ENCODE peak calls at places on chromosomes 1 and 21, in four cellular contexts. A is body of pancreas, M is left ventricle myocardium inferior, S is stomach. D is an unnamed sample.

GRCh38 chr1:172040466-172040865 is 199.2 kb downstream of the DNM3 start:
- DNase-seq in S (no peak), A (no peak), M (no peak), D (no peak)

GRCh38 chr1:62076286-62076685 is 118.4 kb upstream of the L1TD1 start:
- DNase-seq in S (no peak), A (no peak), M (no peak), D (no peak)

GRCh38 chr21:44337941-44338895 is 972 bp downstream of the CFAP410 start:
- DNase-seq in M (peak; percentile 61), S (peak; percentile 66), A (peak; percentile 70), D (peak; percentile 73)

GRCh38 chr1:84298336-84298687 is 3.2 kb upstream of the SAMD13 start:
- DNase-seq in A (peak; percentile 55), S (peak; percentile 62), M (peak; percentile 66), D (peak; percentile 76)

GRCh38 chr1:239436286-239436685 is 49.9 kb downstream of the CHRM3 start:
- DNase-seq in A (no peak), S (no peak), M (no peak), D (no peak)

GRCh38 chr1:31836638-31837037 is 20.8 kb upstream of the SPOCD1 start:
- DNase-seq in A (no peak), S (no peak), M (no peak), D (no peak)

GRCh38 chr1:6614019-6614952 is 755 bp downstream of the PHF13 start:
- DNase-seq in M (peak; percentile 63), A (peak; percentile 54), S (peak; percentile 52), D (peak; percentile 54)

GRCh38 chr1:226034482-226034881 is 28.0 kb upstream of the H3-3A start:
- DNase-seq in A (peak; percentile 32), S (peak; percentile 68), M (peak; percentile 83), D (peak; percentile 23)

GRCh38 chr1:218760601-218761570 is 412.8 kb upstream of the LYPLAL1 start:
- DNase-seq in S (no peak), A (no peak), M (no peak), D (no peak)

GRCh38 chr1:24635195-24635843 is 7.8 kb upstream of the SRRM1 start:
- DNase-seq in A (no peak), M (no peak), S (no peak), D (no peak)

GRCh38 chr1:225026701-225027100 is 97.2 kb downstream of the DNAH14 start:
- DNase-seq in S (no peak), M (no peak), A (no peak), D (no peak)

GRCh38 chr1:226121587-226122400 is 59.3 kb downstream of the H3-3A start:
- DNase-seq in A (peak; percentile 69), M (peak; percentile 66), S (peak; percentile 72), D (peak; percentile 62)

GRCh38 chr1:38222906-38223305 is 176.3 kb upstream of the POU3F1 start:
- DNase-seq in S (no peak), A (no peak), M (no peak), D (no peak)

GRCh38 chr1:119101563-119101962 is 38.9 kb downstream of the WARS2 start:
- DNase-seq in S (no peak), A (no peak), M (no peak), D (no peak)

GRCh38 chr1:164977561-164977960 is 379.0 kb downstream of the LMX1A start:
- DNase-seq in S (no peak), M (no peak), A (no peak), D (no peak)

GRCh38 chr1:214584805-214585766 is 17.9 kb upstream of the CENPF start:
- DNase-seq in S (no peak), A (no peak), M (no peak), D (no peak)

GRCh38 chr1:91622586-91622985 is 121.9 kb downstream of the CDC7 start:
- DNase-seq in M (peak; percentile 33), S (no peak), A (peak; percentile 52), D (peak; percentile 91)

GRCh38 chr1:203325418-203326091 is 20.2 kb downstream of the BTG2 start:
- DNase-seq in M (peak; percentile 83), S (peak; percentile 86), A (peak; percentile 57), D (peak; percentile 95)

GRCh38 chr1:172781513-172782140 is 122.7 kb downstream of the FASLG start:
- DNase-seq in A (no peak), S (no peak), M (no peak), D (no peak)

GRCh38 chr1:198986041-198986440 is 347.2 kb downstream of the PTPRC start:
- DNase-seq in M (no peak), A (no peak), S (no peak), D (no peak)

GRCh38 chr1:45929257-45929687 is 125.9 kb downstream of the MAST2 start:
- DNase-seq in M (no peak), S (no peak), A (no peak), D (no peak)

GRCh38 chr21:41766883-41767605 is at the start of gene RIPK4:
- DNase-seq in M (no peak), S (peak; percentile 92), A (peak; percentile 94), D (peak; percentile 87)

GRCh38 chr1:203668401-203668800 is 41.8 kb downstream of the ATP2B4 start:
- DNase-seq in M (no peak), A (no peak), S (no peak), D (peak; percentile 79)

GRCh38 chr1:200373811-200374231 is 36.0 kb downstream of the ZNF281 start:
- DNase-seq in M (no peak), S (no peak), A (no peak), D (no peak)

GRCh38 chr1:236110137-236110536 is 32.2 kb upstream of the GPR137B start:
- DNase-seq in A (no peak), S (no peak), M (no peak), D (no peak)

GRCh38 chr1:66777846-66778245 is 23.2 kb downstream of the INSL5 start:
- DNase-seq in M (no peak), A (no peak), S (no peak), D (no peak)

GRCh38 chr1:150476754-150477153 is 10.5 kb upstream of the TARS2 start:
- DNase-seq in M (no peak), A (no peak), S (no peak), D (no peak)

GRCh38 chr1:89723863-89724262 is 90.9 kb downstream of the LRRC8C start:
- DNase-seq in A (no peak), S (no peak), M (peak; percentile 59), D (no peak)

GRCh38 chr21:41681336-41681801 is 85.5 kb downstream of the RIPK4 start:
- DNase-seq in S (peak; percentile 80), M (no peak), A (peak; percentile 48), D (no peak)

GRCh38 chr1:42735056-42735455 is 5.0 kb downstream of the CLDN19 start:
- DNase-seq in A (no peak), S (no peak), M (no peak), D (no peak)

GRCh38 chr1:118154220-118154619 is 30.8 kb downstream of the SPAG17 start:
- DNase-seq in M (no peak), A (no peak), S (no peak), D (no peak)

GRCh38 chr1:7616076-7616833 is 154.8 kb upstream of the VAMP3 start:
- DNase-seq in M (peak; percentile 39), S (peak; percentile 52), A (peak; percentile 61), D (peak; percentile 62)

GRCh38 chr1:162056043-162056442 is 13.4 kb upstream of the NOS1AP start:
- DNase-seq in M (peak; percentile 37), S (peak; percentile 70), A (peak; percentile 72), D (peak; percentile 62)

GRCh38 chr1:212529211-212529731 is 79.3 kb upstream of the ATF3 start:
- DNase-seq in A (no peak), M (no peak), S (no peak), D (no peak)

GRCh38 chr21:27146268-27146667 is 179.4 kb upstream of the ADAMTS5 start:
- DNase-seq in A (no peak), M (no peak), S (no peak), D (no peak)

GRCh38 chr1:27527223-27527856 is 37.4 kb upstream of the WASF2 start:
- DNase-seq in M (peak; percentile 70), A (no peak), S (no peak), D (peak; percentile 44)
- H3K4me1 ChIP-seq in M (peaks cover 71% of the 10 kb centered on the region), A (peaks cover 29% of the 10 kb centered on the region), S (peaks cover 75% of the 10 kb centered on the region), D (peaks cover 27% of the 10 kb centered on the region)

DNA sequence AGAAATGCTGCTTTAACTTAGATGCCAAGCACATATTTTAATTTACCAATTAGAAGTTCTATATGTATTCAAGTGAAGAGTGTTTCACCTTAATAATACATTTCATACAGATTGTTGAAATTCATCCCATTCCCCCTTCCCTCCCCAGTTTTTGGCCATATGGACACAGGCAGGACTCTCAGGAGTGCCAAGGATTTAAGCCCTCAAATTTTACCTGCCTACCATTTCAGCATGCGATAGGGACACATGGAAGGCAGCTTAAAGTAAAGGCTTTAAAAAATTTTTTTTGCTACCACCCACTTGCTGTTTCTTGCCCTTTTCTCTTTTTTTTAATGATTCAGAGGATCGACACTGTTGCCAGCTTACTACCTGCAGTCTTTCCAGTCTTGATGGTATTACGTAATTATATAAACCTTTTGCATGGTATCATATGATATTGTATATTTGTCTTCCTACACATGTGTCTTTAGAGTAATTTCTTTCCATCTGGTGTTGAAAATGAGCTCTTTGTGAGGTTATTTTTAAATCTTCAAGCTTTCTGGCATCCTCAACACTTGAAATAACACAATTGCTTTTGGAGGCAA is 7.0 kb downstream of the EPB41 start:
- DNase-seq in A (no peak), M (no peak), S (no peak), D (no peak)
- TF ChIP-seq CTCF in A (no peak), M (no peak), S (no peak), D (no peak)

GRCh38 chr1:156489166-156489934 is 11.2 kb downstream of the MEF2D start:
- DNase-seq in S (no peak), M (peak; percentile 71), A (no peak), D (peak; percentile 65)
- H3K4me1 ChIP-seq in S (peaks cover 99% of the 10 kb centered on the region), M (peaks cover 100% of the 10 kb centered on the region), A (peaks cover 80% of the 10 kb centered on the region), D (peaks cover 95% of the 10 kb centered on the region)

GRCh38 chr1:161054805-161055204 is 9.0 kb upstream of the USF1 start:
- DNase-seq in A (no peak), M (no peak), S (no peak), D (no peak)
- TF ChIP-seq CTCF in A (no peak), M (no peak), S (no peak), D (no peak)

DNA sequence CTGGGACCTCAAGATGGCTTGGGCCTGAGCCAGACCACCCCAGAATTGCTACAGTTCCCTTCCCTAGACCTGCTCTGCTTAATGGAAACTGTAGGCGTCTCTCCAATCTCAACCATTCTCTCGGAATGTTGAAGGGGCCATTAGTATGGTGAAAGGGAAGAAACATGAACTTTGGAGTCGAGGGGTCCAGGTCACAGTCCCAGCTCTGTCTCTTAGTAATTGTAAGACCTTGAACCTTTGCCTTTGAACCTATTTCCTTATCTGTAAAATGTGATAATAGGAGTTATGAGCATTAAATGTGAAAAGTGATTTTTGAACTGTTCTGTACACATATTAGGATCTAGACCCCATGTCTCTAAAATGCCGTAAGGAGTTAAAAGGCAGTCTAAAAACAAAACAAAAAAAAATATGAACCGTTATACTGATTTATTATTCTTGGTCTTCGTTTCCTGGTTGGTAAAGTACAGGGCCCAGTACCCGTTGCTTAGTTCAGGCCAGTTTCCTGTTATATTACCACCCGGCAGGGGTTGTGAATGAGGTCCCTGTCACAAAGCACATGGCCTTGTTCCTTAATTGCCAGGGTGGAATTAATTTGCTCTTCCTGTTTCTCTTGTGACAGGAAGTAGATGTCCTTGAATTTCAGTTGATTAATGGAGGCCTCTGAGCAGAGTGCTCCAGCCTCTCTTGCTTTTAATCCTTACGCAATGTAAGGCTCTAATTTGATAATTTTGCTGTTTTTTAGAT is 42.3 kb downstream of the TCEANC2 start:
- DNase-seq in A (no peak), M (no peak), S (no peak), D (no peak)
- H3K4me1 ChIP-seq in A (peaks cover 34% of the 10 kb centered on the region), M (peaks cover 9% of the 10 kb centered on the region), S (peaks cover 55% of the 10 kb centered on the region), D (no peaks in the 10 kb centered on the region)